ENCODE peak calls at places on chromosomes 2 and 18, in nine cellular contexts. D, V, Q, O, X, C, L, S and P are unnamed samples.
A peak's percentile ranks its signal among the peaks of the same experiment; 100 is the strongest.

GRCh38 chr2:181411105-181411849 is 45.9 kb upstream of the ITGA4 start:
- DNase-seq in D (no peak), V (no peak), Q (no peak), O (no peak), X (peak; percentile 13), C (no peak), L (no peak), S (peak; percentile 2), P (peak; percentile 84)

GRCh38 chr18:42211201-42211600 is 256.2 kb downstream of the PIK3C3 start:
- DNase-seq in D (no peak), V (no peak), Q (no peak), O (no peak), X (no peak), C (no peak), L (no peak), S (no peak), P (no peak)

GRCh38 chr18:79584491-79585394 is 94.9 kb upstream of the CTDP1 start:
- DNase-seq in D (no peak), V (no peak), Q (no peak), O (no peak), X (no peak), C (no peak), L (no peak), S (no peak), P (no peak)

GRCh38 chr2:100230754-100231153 is 88.4 kb upstream of the AFF3 start:
- DNase-seq in D (peak; percentile 42), V (no peak), Q (no peak), O (no peak), X (no peak), C (no peak), L (no peak), S (no peak), P (no peak)

GRCh38 chr2:41913921-41914609 is 133.8 kb upstream of the PKDCC start:
- DNase-seq in D (no peak), V (no peak), Q (no peak), O (no peak), X (no peak), C (no peak), L (no peak), S (no peak), P (no peak)

GRCh38 chr2:178070824-178071223 is 1.8 kb downstream of the PDE11A start:
- DNase-seq in D (no peak), V (no peak), Q (no peak), O (no peak), X (no peak), C (no peak), L (no peak), S (no peak), P (no peak)

GRCh38 chr2:206160807-206161179 is 1.1 kb downstream of the EEF1B2 start:
- DNase-seq in D (no peak), V (no peak), Q (no peak), O (no peak), X (no peak), C (no peak), L (peak; percentile 25), S (no peak), P (no peak)

GRCh38 chr2:69667805-69668382 is 24.4 kb upstream of the AAK1 start:
- DNase-seq in D (peak; percentile 65), V (no peak), Q (no peak), O (no peak), X (peak; percentile 39), C (no peak), L (no peak), S (no peak), P (no peak)

GRCh38 chr2:65826567-65826966 is 394.2 kb upstream of the SPRED2 start:
- DNase-seq in D (no peak), V (no peak), Q (no peak), O (no peak), X (no peak), C (no peak), L (no peak), S (no peak), P (no peak)

GRCh38 chr2:83364264-83364663 is 1094.8 kb downstream of the SUCLG1 start:
- DNase-seq in D (no peak), V (no peak), Q (no peak), O (no peak), X (peak; percentile 17), C (no peak), L (no peak), S (peak; percentile 46), P (no peak)

GRCh38 chr2:112690853-112691390 is 29.9 kb upstream of the NT5DC4 start:
- DNase-seq in D (peak; percentile 59), V (peak; percentile 52), Q (peak; percentile 69), O (peak; percentile 42), X (peak; percentile 67), C (peak; percentile 71), L (peak; percentile 67), S (peak; percentile 65), P (peak; percentile 45)

GRCh38 chr2:74003494-74004211 is 18.9 kb downstream of the TET3 start:
- DNase-seq in D (peak; percentile 82), V (no peak), Q (no peak), O (no peak), X (peak; percentile 70), C (no peak), L (no peak), S (peak; percentile 65), P (no peak)

GRCh38 chr18:73120626-73121025 is 252.8 kb upstream of the NETO1 start:
- DNase-seq in D (no peak), V (no peak), Q (no peak), O (no peak), X (no peak), C (no peak), L (no peak), S (no peak), P (no peak)

GRCh38 chr18:10006261-10006903 is 92.6 kb downstream of the VAPA start:
- DNase-seq in D (peak; percentile 28), V (no peak), Q (no peak), O (no peak), X (peak; percentile 59), C (no peak), L (no peak), S (peak; percentile 70), P (peak; percentile 33)

GRCh38 chr2:62826141-62826540 is 120.6 kb downstream of the EHBP1 start:
- DNase-seq in D (peak; percentile 65), V (no peak), Q (no peak), O (no peak), X (peak; percentile 86), C (no peak), L (no peak), S (peak; percentile 76), P (no peak)

GRCh38 chr18:75170022-75170789 is 38.7 kb downstream of the PTGR3 start:
- DNase-seq in D (no peak), V (no peak), Q (no peak), O (no peak), X (no peak), C (no peak), L (no peak), S (no peak), P (no peak)

GRCh38 chr18:79442508-79443221 is 46.9 kb downstream of the NFATC1 start:
- DNase-seq in D (no peak), V (no peak), Q (no peak), O (no peak), X (peak; percentile 49), C (no peak), L (no peak), S (peak; percentile 77), P (peak; percentile 36)

GRCh38 chr2:45839388-45840251 is 188.1 kb downstream of the PRKCE start:
- DNase-seq in D (peak; percentile 18), V (no peak), Q (no peak), O (no peak), X (peak; percentile 48), C (no peak), L (no peak), S (peak; percentile 54), P (no peak)

GRCh38 chr2:44016282-44016681 is 20.5 kb upstream of the LRPPRC start:
- DNase-seq in D (peak; percentile 61), V (peak; percentile 37), Q (peak; percentile 61), O (no peak), X (peak; percentile 72), C (peak; percentile 45), L (peak; percentile 59), S (peak; percentile 59), P (no peak)

GRCh38 chr18:22846088-22846683 is 86.9 kb upstream of the RBBP8 start:
- DNase-seq in D (peak; percentile 25), V (no peak), Q (peak; percentile 12), O (no peak), X (peak; percentile 50), C (peak; percentile 45), L (no peak), S (peak; percentile 54), P (no peak)

GRCh38 chr2:200705305-200705985 is 106.3 kb upstream of the BZW1 start:
- DNase-seq in D (peak; percentile 22), V (no peak), Q (no peak), O (no peak), X (peak; percentile 40), C (peak; percentile 26), L (no peak), S (peak; percentile 42), P (no peak)

GRCh38 chr2:51995293-51995692 is 963.4 kb upstream of the NRXN1 start:
- DNase-seq in D (peak; percentile 89), V (no peak), Q (no peak), O (no peak), X (peak; percentile 83), C (no peak), L (no peak), S (peak; percentile 78), P (no peak)

GRCh38 chr2:28346587-28346986 is 46.1 kb upstream of the FOSL2 start:
- DNase-seq in D (peak; percentile 89), V (no peak), Q (no peak), O (no peak), X (no peak), C (no peak), L (no peak), S (no peak), P (no peak)

GRCh38 chr2:166411473-166412230 is 35.9 kb upstream of the SCN9A start:
- DNase-seq in D (peak; percentile 75), V (no peak), Q (peak; percentile 26), O (no peak), X (peak; percentile 74), C (no peak), L (no peak), S (peak; percentile 55), P (no peak)

GRCh38 chr2:137252934-137253333 is 487.6 kb downstream of the THSD7B start:
- DNase-seq in D (no peak), V (no peak), Q (no peak), O (no peak), X (peak; percentile 10), C (no peak), L (no peak), S (peak; percentile 2), P (no peak)

GRCh38 chr2:48120759-48121242 is 214.5 kb upstream of the FBXO11 start:
- DNase-seq in D (no peak), V (no peak), Q (no peak), O (no peak), X (no peak), C (no peak), L (no peak), S (no peak), P (no peak)

GRCh38 chr2:100182494-100183355 is 40.3 kb upstream of the AFF3 start:
- DNase-seq in D (peak; percentile 13), V (no peak), Q (no peak), O (no peak), X (no peak), C (no peak), L (no peak), S (no peak), P (no peak)

GRCh38 chr2:230866704-230867561 is 2.2 kb downstream of the ITM2C start:
- DNase-seq in D (peak; percentile 20), V (peak; percentile 56), Q (peak; percentile 8), O (peak; percentile 44), X (peak; percentile 42), C (no peak), L (peak; percentile 77), S (peak; percentile 57), P (no peak)

GRCh38 chr2:163347982-163348842 is 387.6 kb downstream of the FIGN start:
- DNase-seq in D (peak; percentile 87), V (peak; percentile 0), Q (peak; percentile 91), O (no peak), X (peak; percentile 94), C (peak; percentile 66), L (no peak), S (peak; percentile 95), P (peak; percentile 76)